ENCODE peak calls at places on chromosomes 6 and 20, in seven cellular contexts. K is HCT116, V is transverse colon, X is stomach, W is GM12878, J is HepG2, M is sigmoid colon. S is an unnamed sample.

GRCh38 chr6:40336986-40337780 is 250.0 kb downstream of the LRFN2 start:
- DNase-seq in K (no peak), X (no peak), J (no peak), W (no peak), V (no peak), M (no peak), S (no peak)

GRCh38 chr6:21653323-21653722 is 59.8 kb downstream of the SOX4 start:
- DNase-seq in V (no peak), W (no peak), X (no peak), K (no peak), J (no peak), M (no peak), S (no peak)

GRCh38 chr20:59743767-59744485 is 139.6 kb downstream of the PHACTR3 start:
- DNase-seq in W (no peak), X (no peak), J (no peak), K (peak; percentile 27), M (no peak), V (no peak), S (no peak)

GRCh38 chr6:139373154-139373927 is 1.1 kb downstream of the CITED2 start:
- DNase-seq in J (peak; percentile 50), W (peak; percentile 37), M (peak; percentile 82), V (peak; percentile 74), K (no peak), X (peak; percentile 75), S (peak; percentile 97)

GRCh38 chr6:148747493-148748160 is 797 bp downstream of the UST start:
- DNase-seq in K (no peak), W (no peak), X (peak; percentile 52), M (peak; percentile 78), V (peak; percentile 53), J (no peak), S (peak; percentile 93)

GRCh38 chr6:3509326-3509725 is 52.5 kb upstream of the SLC22A23 start:
- DNase-seq in M (no peak), K (no peak), W (no peak), J (no peak), X (no peak), V (no peak), S (no peak)

GRCh38 chr20:49559411-49560081 is 8.4 kb downstream of the PTGIS start:
- DNase-seq in V (peak; percentile 7), X (no peak), J (no peak), W (no peak), K (no peak), M (peak; percentile 75), S (no peak)

GRCh38 chr6:77620290-77620882 is 32.5 kb upstream of the MEI4 start:
- DNase-seq in K (peak; percentile 23), J (peak; percentile 8), M (no peak), W (no peak), V (no peak), X (peak; percentile 28), S (no peak)

GRCh38 chr20:38645318-38645717 is 43.7 kb downstream of the ARHGAP40 start:
- DNase-seq in X (no peak), V (no peak), W (no peak), M (no peak), K (no peak), J (no peak), S (no peak)

GRCh38 chr6:140355476-140355875 is 981.0 kb upstream of the CITED2 start:
- DNase-seq in M (no peak), W (no peak), J (no peak), X (no peak), V (no peak), K (no peak), S (no peak)

GRCh38 chr6:93784794-93785757 is 365.7 kb upstream of the EPHA7 start:
- DNase-seq in X (no peak), W (no peak), K (no peak), M (no peak), J (no peak), V (no peak), S (no peak)

GRCh38 chr20:3661836-3662665 is 1.1 kb downstream of the GFRA4 start:
- DNase-seq in K (no peak), J (no peak), V (no peak), W (no peak), X (no peak), M (peak; percentile 61), S (no peak)

GRCh38 chr6:29829766-29830165 is 2.1 kb downstream of the HLA-G start:
- DNase-seq in X (no peak), M (no peak), V (no peak), J (no peak), W (no peak), K (no peak), S (no peak)

GRCh38 chr6:49606696-49607390 is 29.8 kb downstream of the RHAG start:
- DNase-seq in W (peak; percentile 11), K (peak; percentile 93), J (peak; percentile 91), X (no peak), M (no peak), V (peak; percentile 23), S (no peak)

GRCh38 chr20:36967636-36968035 is 16.1 kb upstream of the SAMHD1 start:
- DNase-seq in K (no peak), X (no peak), W (no peak), J (no peak), V (no peak), M (no peak), S (no peak)

GRCh38 chr20:36974660-36975059 is 23.2 kb upstream of the SAMHD1 start:
- DNase-seq in X (no peak), J (no peak), V (no peak), M (no peak), K (no peak), W (no peak), S (no peak)

GRCh38 chr20:36971103-36971502 is 19.6 kb upstream of the SAMHD1 start:
- DNase-seq in J (no peak), K (no peak), X (no peak), V (no peak), W (no peak), M (no peak), S (no peak)

GRCh38 chr20:36969478-36970186 is 18.1 kb upstream of the SAMHD1 start:
- DNase-seq in K (no peak), M (no peak), J (peak; percentile 53), V (no peak), W (no peak), X (no peak), S (no peak)

GRCh38 chr20:36969050-36969449 is 17.5 kb upstream of the SAMHD1 start:
- DNase-seq in W (no peak), M (no peak), X (no peak), K (no peak), V (no peak), J (no peak), S (no peak)
- H3K27ac ChIP-seq in W (no peak overlapping the region), M (peak overlapping the region; percentile 39), X (no peak overlapping the region), K (no peak overlapping the region), V (peak overlapping the region; percentile 29), J (no peak overlapping the region), S (peak overlapping the region; percentile 74)

DNA sequence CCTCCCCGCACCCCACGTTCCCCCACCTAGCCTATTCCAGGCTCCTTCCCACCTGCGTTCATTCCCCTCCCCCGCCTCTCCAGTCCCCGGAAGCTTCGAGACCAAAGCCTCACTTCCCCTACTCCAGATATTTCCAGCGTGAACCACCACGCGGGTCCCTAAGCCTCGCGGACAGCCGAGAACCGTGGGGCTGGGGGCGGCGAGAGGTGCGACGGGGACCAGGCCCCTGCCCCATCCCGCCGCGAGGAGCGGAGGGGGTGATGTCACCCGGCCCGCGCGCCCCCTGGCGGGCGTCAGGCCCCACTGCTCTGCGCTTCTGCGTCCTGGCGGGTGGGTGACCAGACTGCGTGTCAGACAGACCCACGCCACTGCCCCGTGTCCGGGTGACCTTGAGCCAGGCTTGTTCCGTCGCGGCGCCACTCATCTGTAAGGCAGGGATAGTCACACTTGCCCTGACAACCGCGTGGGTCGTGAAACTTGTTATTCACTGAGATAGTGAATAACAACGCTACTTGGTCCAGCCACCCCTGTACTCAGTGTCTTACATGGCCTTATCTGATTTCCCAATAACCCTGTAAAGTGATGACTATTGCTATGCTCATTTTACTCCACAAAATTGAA is 9.0 kb upstream of the HSP90AB1 start:
- DNase-seq in V (peak; percentile 85), J (peak; percentile 51), K (no peak), W (no peak), M (peak; percentile 91), X (peak; percentile 79), S (peak; percentile 96)
- TF ChIP-seq POLR2A in V (peak; percentile 55), J (no peak), K (no peak), W (peak; percentile 83), M (peak; percentile 24), X (no peak), S (no peak)

GRCh38 chr6:14965340-14966102 is 280.3 kb upstream of the JARID2 start:
- DNase-seq in K (no peak), M (no peak), W (no peak), V (no peak), X (no peak), J (no peak), S (no peak)
- TF ChIP-seq POLR2AphosphoS5 in K (no peak), M (no peak), W (no peak), V (no peak), X (no peak), J (no peak), S (no peak)

GRCh38 chr20:13654463-13655023 is 15.8 kb upstream of the TASP1 start:
- DNase-seq in V (no peak), W (no peak), X (no peak), M (no peak), K (no peak), J (no peak), S (no peak)

GRCh38 chr20:13648872-13649271 is 10.1 kb upstream of the TASP1 start:
- DNase-seq in J (no peak), K (no peak), W (no peak), V (no peak), M (no peak), X (no peak), S (no peak)

GRCh38 chr20:13650474-13650873 is 11.7 kb upstream of the TASP1 start:
- DNase-seq in K (no peak), W (no peak), M (no peak), X (no peak), J (no peak), V (no peak), S (no peak)

GRCh38 chr20:13648291-13648690 is 9.6 kb upstream of the TASP1 start:
- DNase-seq in V (no peak), M (no peak), K (no peak), J (no peak), W (no peak), X (no peak), S (no peak)

GRCh38 chr20:13649548-13649947 is 10.8 kb upstream of the TASP1 start:
- DNase-seq in M (peak; percentile 76), X (no peak), V (peak; percentile 17), J (no peak), K (no peak), W (no peak), S (no peak)
- H3K27ac ChIP-seq in M (no peak overlapping the region), X (no peak overlapping the region), V (no peak overlapping the region), J (no peak overlapping the region), K (no peak overlapping the region), W (no peak overlapping the region), S (no peak overlapping the region)

GRCh38 chr6:33770116-33770832 is 18.7 kb downstream of the LEMD2 start:
- DNase-seq in K (no peak), M (no peak), X (no peak), J (no peak), V (no peak), W (no peak), S (no peak)
- TF ChIP-seq POLR2A in K (no peak), M (no peak), X (no peak), J (no peak), V (peak; percentile 12), W (peak; percentile 72), S (no peak)

GRCh38 chr6:16637635-16638034 is 123.6 kb downstream of the ATXN1 start:
- DNase-seq in J (no peak), K (no peak), X (no peak), V (no peak), W (no peak), M (no peak), S (no peak)
- TF ChIP-seq POLR2AphosphoS5 in J (no peak), K (no peak), X (no peak), V (no peak), W (no peak), M (no peak), S (no peak)